ENCODE peak calls at places on chromosomes 7 and 10, in four cellular contexts. B, E, H and G are unnamed samples.

GRCh38 chr10:59276928-59277327 is 85.4 kb downstream of the FAM13C start:
- DNase-seq in B (no peak), E (no peak), H (no peak), G (no peak)

GRCh38 chr7:74674166-74674565 is 16.6 kb downstream of the GTF2I start:
- DNase-seq in B (no peak), E (no peak), H (no peak), G (no peak)

GRCh38 chr10:70477661-70478162 is 855 bp upstream of the PALD1 start:
- DNase-seq in B (no peak), E (peak; percentile 47), H (peak; percentile 88), G (peak; percentile 67)

GRCh38 chr10:88792656-88793055 is 9.9 kb upstream of the LIPM start:
- DNase-seq in B (peak; percentile 65), E (no peak), H (no peak), G (no peak)

GRCh38 chr7:47730135-47730534 is 148.2 kb upstream of the TNS3 start:
- DNase-seq in B (no peak), E (no peak), H (no peak), G (no peak)

GRCh38 chr7:152894295-152895170 is 135.0 kb downstream of the ACTR3B start:
- DNase-seq in B (no peak), E (peak; percentile 72), H (peak; percentile 27), G (peak; percentile 85)

GRCh38 chr10:28592953-28593352 is 60.0 kb downstream of the WAC start:
- DNase-seq in B (peak; percentile 45), E (no peak), H (no peak), G (no peak)

GRCh38 chr7:50791921-50792341 is 9.2 kb upstream of the GRB10 start:
- DNase-seq in B (peak; percentile 44), E (no peak), H (no peak), G (no peak)

GRCh38 chr10:91127341-91128082 is 93.0 kb upstream of the PCGF5 start:
- DNase-seq in B (no peak), E (no peak), H (no peak), G (no peak)

GRCh38 chr10:58137813-58138212 is 129.9 kb downstream of the IPMK start:
- DNase-seq in B (no peak), E (no peak), H (no peak), G (no peak)

GRCh38 chr10:122239578-122240257 is 31.4 kb upstream of the BTBD16 start:
- DNase-seq in B (peak; percentile 81), E (no peak), H (no peak), G (no peak)

GRCh38 chr7:82578430-82578829 is 134.9 kb upstream of the CACNA2D1 start:
- DNase-seq in B (no peak), E (no peak), H (no peak), G (no peak)

GRCh38 chr10:92839191-92840085 is 8.9 kb upstream of the EXOC6 start:
- DNase-seq in B (peak; percentile 31), E (peak; percentile 76), H (peak; percentile 78), G (peak; percentile 22)

GRCh38 chr10:43194266-43194665 is 56.0 kb downstream of the CSGALNACT2 start:
- DNase-seq in B (no peak), E (no peak), H (no peak), G (peak; percentile 6)

GRCh38 chr7:68684246-68684850 is 913.9 kb upstream of the AUTS2 start:
- DNase-seq in B (no peak), E (no peak), H (no peak), G (no peak)

GRCh38 chr7:141073641-141074161 is at the start of gene TMEM178B:
- DNase-seq in B (no peak), E (peak; percentile 26), H (peak; percentile 51), G (peak; percentile 45)

GRCh38 chr10:62463364-62463763 is 89.2 kb downstream of the ZNF365 start:
- DNase-seq in B (no peak), E (no peak), H (no peak), G (no peak)

DNA sequence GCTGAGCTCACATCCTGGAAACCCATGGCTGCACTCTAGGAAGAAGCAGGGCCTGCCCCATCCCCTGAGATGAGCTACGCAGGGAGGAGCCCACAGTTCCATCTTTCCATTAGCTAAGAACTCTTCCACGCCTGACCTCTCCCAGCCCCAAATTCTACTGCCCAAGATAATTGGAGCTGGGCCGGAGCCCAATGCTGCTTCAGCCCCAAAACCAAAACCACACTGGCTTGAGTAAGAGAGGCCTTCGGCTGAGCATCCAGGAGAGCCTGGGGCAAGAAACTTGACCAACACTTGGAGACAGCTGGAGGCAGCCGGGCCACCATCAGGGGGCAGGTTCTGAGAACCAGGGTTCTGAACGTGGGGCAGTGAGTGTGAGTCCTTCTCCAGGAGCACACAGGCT is 116.1 kb upstream of the ZMIZ1 start:
- DNase-seq in B (peak; percentile 69), E (no peak), H (no peak), G (no peak)
- TF ChIP-seq CTCF in B (no peak), E (no peak), H (no peak), G (no peak)

GRCh38 chr10:128952856-128953255 is 514.2 kb upstream of the MGMT start:
- DNase-seq in B (no peak), E (no peak), H (no peak), G (no peak)
- TF ChIP-seq CTCF in B (no peak), E (no peak), H (no peak), G (no peak)

GRCh38 chr7:134755422-134756022 is 23.9 kb upstream of the CALD1 start:
- DNase-seq in B (no peak), E (peak; percentile 65), H (peak; percentile 72), G (no peak)
- TF ChIP-seq CTCF in B (peak; percentile 82), E (peak; percentile 70), H (peak; percentile 67), G (peak; percentile 33)

DNA sequence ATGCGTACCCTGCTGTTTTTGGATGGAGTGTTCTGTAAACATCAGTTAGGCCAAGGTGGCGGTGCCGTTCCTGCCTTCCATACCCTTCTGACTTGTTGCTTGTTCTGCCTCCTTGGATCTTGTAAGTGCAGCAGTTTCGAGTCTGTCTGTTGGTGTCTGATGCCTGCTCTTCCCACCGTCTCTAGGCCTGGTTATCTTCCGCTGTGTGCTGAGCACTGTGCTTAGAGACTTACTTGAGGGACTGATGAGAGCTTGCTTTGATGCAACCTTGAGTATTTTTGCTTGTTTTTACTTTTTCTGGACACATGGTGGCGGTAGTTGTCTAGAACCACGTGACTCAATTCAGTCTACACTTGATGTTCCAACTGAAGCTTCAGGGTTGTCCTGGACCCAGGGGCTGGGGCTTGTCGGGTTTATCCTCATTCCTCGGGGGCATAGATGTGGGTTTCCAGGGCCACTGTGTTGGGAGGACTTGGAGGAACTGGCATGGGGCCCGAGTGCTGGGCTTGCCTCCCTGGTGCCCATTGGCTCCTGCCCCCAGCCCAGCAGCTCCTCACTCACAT is 14.4 kb upstream of the SPRN start:
- DNase-seq in B (no peak), E (no peak), H (peak; percentile 41), G (peak; percentile 75)
- TF ChIP-seq CTCF in B (peak; percentile 14), E (no peak), H (peak; percentile 57), G (peak; percentile 56)

DNA sequence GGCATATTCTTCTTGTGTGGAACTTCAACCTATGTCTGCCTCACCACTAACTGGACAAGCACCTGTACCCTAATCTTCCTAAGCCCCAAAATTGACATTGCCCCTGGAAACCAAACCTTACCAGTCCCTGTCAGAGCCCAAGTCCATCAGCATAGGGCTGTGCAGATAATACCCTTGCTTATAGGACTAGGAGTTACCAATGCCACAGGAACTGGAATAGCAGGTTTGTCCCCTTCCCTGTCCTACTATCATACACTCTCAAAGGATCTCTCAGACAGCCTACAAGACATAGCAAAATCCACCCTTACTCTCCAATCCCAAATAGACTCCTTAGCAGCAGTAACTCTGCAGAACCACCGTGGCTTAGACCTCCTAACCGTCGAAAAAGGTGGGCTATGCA is 19.8 kb downstream of the ZNF107 start:
- DNase-seq in B (no peak), E (no peak), H (no peak), G (no peak)
- TF ChIP-seq CTCF in B (no peak), E (no peak), H (no peak), G (no peak)

GRCh38 chr10:17617031-17617911 is at the start of gene HACD1:
- DNase-seq in B (peak; percentile 55), E (peak; percentile 72), H (peak; percentile 69), G (peak; percentile 79)
- TF ChIP-seq CTCF in B (no peak), E (no peak), H (peak; percentile 25), G (no peak)

GRCh38 chr7:157979631-157980340 is 607.8 kb downstream of the PTPRN2 start:
- DNase-seq in B (no peak), E (no peak), H (no peak), G (no peak)
- TF ChIP-seq CTCF in B (no peak), E (no peak), H (no peak), G (no peak)

GRCh38 chr7:144656960-144657359 is 178.9 kb downstream of the TPK1 start:
- DNase-seq in B (no peak), E (no peak), H (peak; percentile 4), G (no peak)
- TF ChIP-seq CTCF in B (no peak), E (no peak), H (no peak), G (peak; percentile 32)

DNA sequence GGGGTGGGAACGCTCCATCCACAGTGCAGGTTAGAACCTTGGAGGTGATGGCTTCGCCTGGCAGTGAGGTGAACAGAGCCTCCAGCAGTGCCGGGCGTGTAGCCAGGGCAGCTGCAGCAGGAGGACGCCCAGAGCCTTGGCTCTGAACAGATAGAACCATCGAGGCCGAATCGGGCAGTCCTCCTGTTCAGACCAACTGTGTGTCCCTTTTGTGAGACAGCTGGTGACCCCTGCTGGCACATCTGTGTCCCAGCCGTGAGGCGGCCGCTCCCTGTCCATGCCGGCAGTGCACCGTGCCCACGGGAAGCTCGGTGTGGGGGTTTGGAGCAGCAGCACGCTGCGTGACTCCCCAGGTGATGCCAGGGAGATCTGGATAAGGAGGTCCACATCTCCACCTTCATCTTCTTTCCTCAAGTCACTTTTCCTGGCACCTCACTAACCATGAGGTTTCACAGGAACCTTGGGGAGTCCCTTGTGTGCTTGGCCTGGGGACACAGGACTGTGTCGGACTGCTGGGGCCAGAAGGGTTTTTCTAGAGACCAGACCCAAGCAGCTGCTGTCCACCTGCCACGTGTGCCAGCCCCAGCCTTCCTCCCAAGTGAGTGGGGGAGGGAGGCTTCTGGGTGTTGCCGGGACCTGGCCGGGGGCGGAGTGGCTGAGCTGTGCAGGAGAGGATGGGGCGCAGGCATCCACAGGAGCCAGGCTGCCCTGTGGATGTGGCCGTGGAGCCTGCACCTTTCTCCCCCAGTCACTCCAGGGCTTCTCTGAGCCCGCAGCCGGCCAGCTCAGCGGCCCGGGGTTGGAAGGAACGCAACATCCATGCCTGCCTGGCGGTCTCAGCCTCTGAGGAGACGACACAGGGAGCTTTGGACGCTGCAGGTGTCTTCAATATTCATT is 69.4 kb downstream of the DNAJB6 start:
- DNase-seq in B (peak; percentile 37), E (no peak), H (no peak), G (no peak)
- TF ChIP-seq CTCF in B (peak; percentile 17), E (no peak), H (no peak), G (no peak)

GRCh38 chr7:45153238-45153637 is 4.4 kb upstream of the RAMP3 start:
- DNase-seq in B (no peak), E (no peak), H (no peak), G (no peak)
- TF ChIP-seq CTCF in B (no peak), E (no peak), H (no peak), G (no peak)